ENCODE peak calls at places on chromosomes 4 and X, in five cellular contexts. W is stimulated activated naive B cell treated with anti-CD40 and anti-IgM and Interleukin-4, amounts not matched to agents 10 μg/mL and 1 μg/mL and 100 μg/mL, for 72 hours; P is body of pancreas; Z is stimulated activated CD4-positive, alpha-beta T cell treated with anti-CD3 and anti-CD28 coated beads, Interleukin-4, amount 100 ng/mL, for 1 hour; L is naive B cell. V is an unnamed sample.

GRCh38 chrX:109709129-109709631 is 23.9 kb downstream of the ACSL4 start:
- DNase-seq in W (no peak), L (peak), P (no peak), Z (no peak), V (peak)

GRCh38 chr4:3250956-3251690 is 2.2 kb downstream of the MSANTD1 start:
- DNase-seq in Z (no peak), W (no peak), L (no peak), P (peak), V (peak)

GRCh38 chrX:34584781-34585180 is 72.3 kb downstream of the TMEM47 start:
- DNase-seq in P (no peak), Z (no peak), L (no peak), W (no peak), V (no peak)

GRCh38 chr4:106766519-106766918 is 269.6 kb downstream of the DKK2 start:
- DNase-seq in Z (no peak), P (no peak), W (no peak), L (no peak), V (peak)

GRCh38 chr4:47349323-47349722 is 114.2 kb downstream of the COMMD8 start:
- DNase-seq in P (no peak), Z (no peak), W (no peak), L (no peak), V (peak)

GRCh38 chr4:153465583-153465921 is 608 bp upstream of the TMEM131L start:
- DNase-seq in P (peak), W (no peak), Z (peak), L (no peak), V (peak)

GRCh38 chrX:70313503-70313902 is 23.6 kb downstream of the KIF4A start:
- DNase-seq in Z (no peak), W (no peak), L (no peak), P (no peak), V (peak)

GRCh38 chrX:70454441-70455365 is 10.1 kb downstream of the DLG3 start:
- DNase-seq in Z (peak), W (no peak), L (peak), P (peak), V (peak)

GRCh38 chr4:110510955-110511544 is 35.1 kb downstream of the ENPEP start:
- DNase-seq in W (no peak), P (no peak), L (peak), Z (no peak), V (peak)

GRCh38 chrX:7233632-7234406 is 85.9 kb upstream of the PUDP start:
- DNase-seq in W (no peak), Z (no peak), P (no peak), L (no peak), V (peak)

GRCh38 chr4:55079451-55080173 is 45.8 kb downstream of the KDR start:
- DNase-seq in P (no peak), Z (no peak), W (no peak), L (no peak), V (peak)

GRCh38 chr4:4457803-4458550 is 71.1 kb downstream of the NSG1 start:
- DNase-seq in W (no peak), P (no peak), L (no peak), Z (no peak), V (no peak)

GRCh38 chrX:4572652-4573051 is 859.2 kb upstream of the PRKX start:
- DNase-seq in Z (no peak), P (no peak), W (no peak), L (no peak), V (no peak)

GRCh38 chrX:133999013-133999705 is 13.8 kb upstream of the GPC3 start:
- DNase-seq in Z (no peak), P (no peak), W (no peak), L (no peak), V (peak)

GRCh38 chr4:89837385-89837995 is 529 bp upstream of the SNCA start:
- DNase-seq in P (no peak), Z (peak), L (no peak), W (peak), V (no peak)

GRCh38 chr4:151035321-151035720 is 20.2 kb upstream of the LRBA start:
- DNase-seq in P (no peak), L (no peak), Z (no peak), W (no peak), V (no peak)

GRCh38 chr4:155794589-155794988 is 35.8 kb downstream of the GUCY1B1 start:
- DNase-seq in Z (no peak), L (no peak), P (no peak), W (no peak), V (no peak)

GRCh38 chr4:100984901-100985300 is 362.4 kb downstream of the PPP3CA start:
- DNase-seq in L (no peak), P (no peak), W (no peak), Z (no peak), V (peak)

GRCh38 chrX:113157496-113157895 is 316.9 kb upstream of the AMOT start:
- DNase-seq in P (no peak), L (no peak), W (no peak), Z (no peak), V (no peak)

GRCh38 chr4:101954975-101955678 is 164.6 kb downstream of the BANK1 start:
- DNase-seq in W (no peak), L (no peak), Z (no peak), P (no peak), V (no peak)